ENCODE peak calls at places on chromosomes 11 and 22, in nine cellular contexts. P is tibial artery; D is aorta; G is spleen; C is A549; H is fibroblast of lung; M is CD4-positive, CD25-positive, alpha-beta regulatory T cell; B is pancreas; N is HCT116. Y is an unnamed sample. For H3K9me3, the result is how much of the 10 kb centered on the place peaks cover.

GRCh38 chr11:2471048-2471803 is 26.4 kb downstream of the KCNQ1 start:
- DNase-seq in P (peak), D (no peak), G (no peak), C (no peak), H (no peak), M (no peak), B (no peak), N (no peak), Y (no peak)

GRCh38 chr11:66844496-66845142 is 1.4 kb downstream of the RCE1 start:
- DNase-seq in P (no peak), D (no peak), G (peak), C (no peak), H (no peak), M (no peak), B (peak), N (no peak), Y (no peak)

GRCh38 chr11:28913883-28914282 is 805.7 kb downstream of the METTL15 start:
- DNase-seq in P (no peak), D (no peak), G (no peak), C (no peak), H (no peak), M (no peak), B (no peak), N (no peak), Y (no peak)

GRCh38 chr22:29219881-29220670 is 14.4 kb downstream of the EMID1 start:
- DNase-seq in P (no peak), D (peak), G (peak), C (no peak), H (no peak), M (no peak), B (peak), N (no peak), Y (no peak)

GRCh38 chr11:47324520-47324919 is 28.0 kb downstream of the MYBPC3 start:
- DNase-seq in P (peak), D (no peak), G (no peak), C (no peak), H (no peak), M (no peak), B (no peak), N (no peak), Y (no peak)

GRCh38 chr22:29329581-29329980 is 14.1 kb upstream of the RASL10A start:
- DNase-seq in P (no peak), D (no peak), G (no peak), C (no peak), H (no peak), M (no peak), B (no peak), N (no peak), Y (no peak)

GRCh38 chr11:13629752-13630151 is 38.7 kb upstream of the FAR1 start:
- DNase-seq in P (no peak), D (no peak), G (no peak), C (no peak), H (no peak), M (no peak), B (no peak), N (no peak), Y (no peak)

GRCh38 chr22:23246982-23247766 is 66.9 kb downstream of the BCR start:
- DNase-seq in P (no peak), D (no peak), G (no peak), C (no peak), H (no peak), M (no peak), B (no peak), N (no peak), Y (no peak)

GRCh38 chr11:42824067-42824466 is 487.7 kb upstream of the API5 start:
- DNase-seq in P (no peak), D (no peak), G (no peak), C (no peak), H (no peak), M (no peak), B (no peak), N (no peak), Y (no peak)

GRCh38 chr11:12159351-12160099 is 49.1 kb downstream of the MICAL2 start:
- DNase-seq in P (peak), D (peak), G (no peak), C (peak), H (peak), M (no peak), B (no peak), N (no peak), Y (no peak)

GRCh38 chr11:96037267-96037990 is 113.5 kb upstream of the MTMR2 start:
- DNase-seq in P (no peak), D (no peak), G (no peak), C (no peak), H (no peak), M (no peak), B (no peak), N (no peak), Y (no peak)

GRCh38 chr11:20618083-20618482 is 18.7 kb downstream of the SLC6A5 start:
- DNase-seq in P (no peak), D (no peak), G (no peak), C (no peak), H (no peak), M (no peak), B (no peak), N (no peak), Y (no peak)

GRCh38 chr22:34623580-34623979 is 442.4 kb upstream of the ISX start:
- DNase-seq in P (no peak), D (no peak), G (no peak), C (no peak), H (no peak), M (no peak), B (no peak), N (no peak), Y (no peak)

GRCh38 chr11:35040221-35040942 is 98.6 kb upstream of the CD44 start:
- DNase-seq in P (no peak), D (no peak), G (no peak), C (peak), H (peak), M (peak), B (no peak), N (no peak), Y (no peak)

GRCh38 chr22:37163618-37164534 is 14.2 kb upstream of the IL2RB start:
- DNase-seq in P (no peak), D (no peak), G (peak), C (no peak), H (no peak), M (peak), B (no peak), N (no peak), Y (no peak)

GRCh38 chr11:20327377-20327776 is 36.1 kb upstream of the HTATIP2 start:
- DNase-seq in P (no peak), D (no peak), G (no peak), C (no peak), H (no peak), M (no peak), B (no peak), N (no peak), Y (no peak)

GRCh38 chr22:37021710-37022482 is 2.4 kb downstream of the MPST start:
- DNase-seq in P (no peak), D (no peak), G (peak), C (no peak), H (peak), M (peak), B (peak), N (peak), Y (no peak)

GRCh38 chr11:14414470-14415461 is 55.8 kb upstream of the RRAS2 start:
- DNase-seq in P (no peak), D (no peak), G (no peak), C (no peak), H (peak), M (peak), B (no peak), N (no peak), Y (no peak)

GRCh38 chr22:30872282-30873041 is 96.1 kb downstream of the MORC2 start:
- DNase-seq in P (peak), D (peak), G (peak), C (no peak), H (no peak), M (no peak), B (peak), N (no peak), Y (no peak)

GRCh38 chr11:6856871-6857270 is 6.0 kb upstream of the OR10A2 start:
- DNase-seq in P (no peak), D (no peak), G (no peak), C (no peak), H (no peak), M (no peak), B (no peak), N (no peak), Y (no peak)

GRCh38 chr11:7640826-7641225 is 32.5 kb downstream of the CYB5R2 start:
- DNase-seq in P (no peak), D (no peak), G (no peak), C (no peak), H (no peak), M (no peak), B (no peak), N (no peak), Y (no peak)

GRCh38 chr11:9313648-9314290 is 624 bp downstream of the TMEM41B start:
- DNase-seq in P (no peak), D (no peak), G (no peak), C (peak), H (peak), M (peak), B (no peak), N (no peak), Y (no peak)

GRCh38 chr11:17197431-17197898 is 10.3 kb downstream of the PIK3C2A start:
- DNase-seq in P (no peak), D (no peak), G (no peak), C (no peak), H (peak), M (no peak), B (no peak), N (no peak), Y (no peak)

GRCh38 chr22:41288245-41288946 is 2.4 kb upstream of the RANGAP1 start:
- DNase-seq in P (no peak), D (no peak), G (no peak), C (peak), H (peak), M (no peak), B (no peak), N (peak), Y (no peak)

GRCh38 chr11:42034821-42035220 is 575.4 kb upstream of the LRRC4C start:
- DNase-seq in P (no peak), D (no peak), G (no peak), C (no peak), H (no peak), M (no peak), B (no peak), N (no peak), Y (no peak)

GRCh38 chr11:123020968-123021367 is 39.3 kb upstream of the BSX start:
- DNase-seq in P (no peak), D (no peak), G (no peak), C (peak), H (peak), M (peak), B (no peak), N (peak), Y (no peak)

GRCh38 chr11:70848243-70848750 is 404.1 kb downstream of the SHANK2 start:
- DNase-seq in P (no peak), D (no peak), G (no peak), C (no peak), H (no peak), M (no peak), B (no peak), N (no peak), Y (no peak)
- H3K9me3 ChIP-seq in P (under half), D (under half), G (under half), C (under half), H (under half), M (under half), B (under half), N (under half), Y (under half)

GRCh38 chr11:94932503-94932902 is 40.9 kb downstream of the CWC15 start:
- DNase-seq in P (no peak), D (no peak), G (no peak), C (no peak), H (no peak), M (no peak), B (no peak), N (no peak), Y (no peak)
- H3K9me3 ChIP-seq in P (under half), D (under half), G (under half), C (under half), H (under half), M (under half), B (under half), N (under half), Y (under half)

GRCh38 chr22:47884775-47885174 is 1122.3 kb downstream of the TBC1D22A start:
- DNase-seq in P (no peak), D (no peak), G (no peak), C (no peak), H (no peak), M (no peak), B (no peak), N (no peak), Y (no peak)
- H3K9me3 ChIP-seq in P (under half), D (under half), G (under half), C (under half), H (under half), M (under half), B (under half), N (under half), Y (under half)

GRCh38 chr22:48895831-48896765 is 931.6 kb downstream of the BRD1 start:
- DNase-seq in P (no peak), D (no peak), G (no peak), C (no peak), H (no peak), M (no peak), B (no peak), N (no peak), Y (no peak)
- H3K9me3 ChIP-seq in P (under half), D (under half), G (under half), C (under half), H (under half), M (under half), B (under half), N (under half), Y (under half)

GRCh38 chr11:60378359-60378758 is at the start of gene MS4A7:
- DNase-seq in P (peak), D (peak), G (peak), C (no peak), H (no peak), M (peak), B (no peak), N (no peak), Y (no peak)
- H3K9me3 ChIP-seq in P (under half), D (under half), G (under half), C (under half), H (under half), M (under half), B (under half), N (under half), Y (under half)

Y was measured in breast epithelium.